ENCODE peak calls at places on chromosomes 5 and 9, in nine cellular contexts. Z is uterus; L is RPMI8226; N is effector memory CD4-positive, alpha-beta T cell; E is activated CD8-positive, alpha-beta memory T cell treated with anti-CD3 and anti-CD28 coated beads, Interleukin-2, amount 10 ng/mL, durations not matched to agents 7 days and 5 days; O is stimulated activated naive CD8-positive, alpha-beta T cell treated with anti-CD3 and anti-CD28 coated beads, Interleukin-15, Interleukin-2, amounts not matched to agents 100 U/mL and 50 U/mL, for 24 hours; T is HuH-7; Q is HS-27A; K is epithelial cell of esophagus. P is an unnamed sample.

GRCh38 chr5:150461231-150461630 is 11.7 kb upstream of the RPS14 start:
- DNase-seq in Z (no peak), L (peak), N (no peak), E (no peak), O (no peak), T (no peak), Q (no peak), K (no peak), P (no peak)

GRCh38 chr9:90433398-90433890 is 209.2 kb downstream of the DIRAS2 start:
- DNase-seq in Z (no peak), L (no peak), N (no peak), E (no peak), O (no peak), T (no peak), Q (no peak), K (peak), P (no peak)

GRCh38 chr5:122704247-122705036 is 70.4 kb upstream of the SNX2 start:
- DNase-seq in Z (no peak), L (peak), N (no peak), E (no peak), O (no peak), T (peak), Q (no peak), K (peak), P (no peak)

GRCh38 chr5:112154940-112155686 is 264.0 kb downstream of the EPB41L4A start:
- DNase-seq in Z (no peak), L (no peak), N (no peak), E (no peak), O (no peak), T (no peak), Q (no peak), K (peak), P (no peak)

GRCh38 chr5:108728566-108729305 is 19.0 kb upstream of the FER start:
- DNase-seq in Z (no peak), L (peak), N (peak), E (peak), O (peak), T (no peak), Q (no peak), K (no peak), P (peak)

GRCh38 chr9:133674091-133674490 is 37.9 kb downstream of the DBH start:
- DNase-seq in Z (no peak), L (no peak), N (no peak), E (no peak), O (no peak), T (no peak), Q (no peak), K (no peak), P (no peak)

GRCh38 chr5:81558188-81558587 is 164.3 kb upstream of the ACOT12 start:
- DNase-seq in Z (no peak), L (no peak), N (no peak), E (no peak), O (no peak), T (no peak), Q (no peak), K (no peak), P (no peak)

GRCh38 chr9:128455849-128456612 is at the start of gene ODF2:
- DNase-seq in Z (peak), L (peak), N (peak), E (peak), O (peak), T (peak), Q (peak), K (peak), P (peak)

GRCh38 chr9:113556877-113557593 is 93.5 kb downstream of the RGS3 start:
- DNase-seq in Z (no peak), L (no peak), N (no peak), E (no peak), O (no peak), T (no peak), Q (no peak), K (peak), P (no peak)

GRCh38 chr5:67636850-67637524 is 440.4 kb upstream of the CD180 start:
- DNase-seq in Z (no peak), L (no peak), N (no peak), E (no peak), O (no peak), T (no peak), Q (no peak), K (no peak), P (no peak)

GRCh38 chr9:37751186-37751585 is 2.4 kb upstream of the TRMT10B start:
- DNase-seq in Z (no peak), L (no peak), N (no peak), E (no peak), O (no peak), T (no peak), Q (no peak), K (no peak), P (no peak)

GRCh38 chr5:179955062-179955461 is 47.4 kb upstream of the TBC1D9B start:
- DNase-seq in Z (no peak), L (no peak), N (no peak), E (no peak), O (no peak), T (no peak), Q (no peak), K (no peak), P (no peak)

GRCh38 chr5:133265720-133266575 is 214.1 kb downstream of the HSPA4 start:
- DNase-seq in Z (no peak), L (no peak), N (no peak), E (no peak), O (no peak), T (no peak), Q (no peak), K (no peak), P (no peak)

GRCh38 chr9:108885643-108886348 is 23.7 kb downstream of the ACTL7A start:
- DNase-seq in Z (no peak), L (peak), N (no peak), E (peak), O (peak), T (peak), Q (peak), K (peak), P (peak)

GRCh38 chr9:88387733-88388202 is 476 bp upstream of the SPIN1 start:
- DNase-seq in Z (peak), L (peak), N (peak), E (peak), O (peak), T (peak), Q (no peak), K (peak), P (no peak)

GRCh38 chr9:132879443-132880310 is 979 bp downstream of the SPACA9 start:
- DNase-seq in Z (no peak), L (no peak), N (no peak), E (peak), O (no peak), T (no peak), Q (no peak), K (no peak), P (no peak)

GRCh38 chr5:65076251-65076869 is 307.6 kb downstream of the CWC27 start:
- DNase-seq in Z (peak), L (peak), N (peak), E (peak), O (peak), T (peak), Q (peak), K (peak), P (peak)

GRCh38 chr9:132488611-132489010 is 78.6 kb downstream of the CFAP77 start:
- DNase-seq in Z (no peak), L (no peak), N (no peak), E (no peak), O (no peak), T (no peak), Q (no peak), K (no peak), P (no peak)

GRCh38 chr9:27726244-27727141 is 153.2 kb upstream of the C9orf72 start:
- DNase-seq in Z (peak), L (peak), N (no peak), E (peak), O (peak), T (peak), Q (peak), K (peak), P (peak)

GRCh38 chr9:4235951-4236804 is 63.7 kb downstream of the GLIS3 start:
- DNase-seq in Z (no peak), L (no peak), N (no peak), E (no peak), O (no peak), T (peak), Q (no peak), K (peak), P (no peak)

GRCh38 chr9:130122465-130122864 is 49.7 kb upstream of the NCS1 start:
- DNase-seq in Z (no peak), L (no peak), N (no peak), E (no peak), O (no peak), T (no peak), Q (no peak), K (no peak), P (no peak)

GRCh38 chr5:16975950-16976624 is 40.0 kb upstream of the MYO10 start:
- DNase-seq in Z (no peak), L (no peak), N (no peak), E (no peak), O (no peak), T (no peak), Q (no peak), K (no peak), P (no peak)

GRCh38 chr5:94524841-94525697 is 93.3 kb downstream of the KIAA0825 start:
- DNase-seq in Z (no peak), L (peak), N (no peak), E (peak), O (no peak), T (peak), Q (peak), K (peak), P (peak)

GRCh38 chr9:89821081-89821480 is 216.3 kb downstream of the GADD45G start:
- DNase-seq in Z (no peak), L (no peak), N (no peak), E (peak), O (no peak), T (no peak), Q (no peak), K (no peak), P (no peak)

GRCh38 chr9:86795861-86796497 is 151.3 kb downstream of the GAS1 start:
- DNase-seq in Z (peak), L (no peak), N (no peak), E (no peak), O (no peak), T (no peak), Q (no peak), K (peak), P (no peak)

GRCh38 chr9:89319015-89319905 is 960 bp downstream of the SECISBP2 start:
- DNase-seq in Z (no peak), L (peak), N (no peak), E (no peak), O (no peak), T (no peak), Q (no peak), K (no peak), P (peak)

GRCh38 chr9:73869261-73869660 is 627.9 kb upstream of the RORB start:
- DNase-seq in Z (no peak), L (peak), N (no peak), E (peak), O (peak), T (no peak), Q (no peak), K (peak), P (no peak)